ENCODE peak calls at places on chromosomes 4 and X, in five cellular contexts. T is non-pigmented ciliary epithelial cell, H is right lobe of liver, K is caudate nucleus, P is hepatocyte. V is an unnamed sample.

GRCh38 chrX:1476682-1477081 is 24.0 kb upstream of the ASMTL start:
- DNase-seq in P (no peak), K (no peak), T (no peak), H (no peak), V (no peak)

GRCh38 chr4:186644737-186645261 is 78.9 kb downstream of the FAT1 start:
- DNase-seq in H (peak; percentile 57), P (no peak), T (no peak), K (no peak), V (no peak)

GRCh38 chrX:57156397-57157049 is 19.3 kb upstream of the SPIN2A start:
- DNase-seq in T (no peak), K (no peak), H (no peak), P (peak; percentile 50), V (no peak)

GRCh38 chr4:140237616-140238352 is 83.8 kb upstream of the MAML3 start:
- DNase-seq in T (no peak), K (peak; percentile 52), H (peak; percentile 57), P (peak; percentile 72), V (peak; percentile 76)

GRCh38 chrX:24718771-24719170 is 25.1 kb downstream of the POLA1 start:
- DNase-seq in P (no peak), T (no peak), K (no peak), H (no peak), V (no peak)

GRCh38 chr4:67049446-67049845 is 495.9 kb downstream of the CENPC start:
- DNase-seq in P (no peak), T (no peak), K (no peak), H (no peak), V (no peak)

GRCh38 chr4:3217266-3217665 is 31.7 kb upstream of the MSANTD1 start:
- DNase-seq in P (no peak), K (no peak), T (no peak), H (no peak), V (peak; percentile 13)

GRCh38 chr4:69718376-69719293 is 41.8 kb downstream of the SULT1B1 start:
- DNase-seq in K (no peak), P (no peak), T (no peak), H (no peak), V (no peak)

GRCh38 chr4:135236035-135236434 is 1034.4 kb upstream of the PABPC4L start:
- DNase-seq in T (no peak), K (no peak), P (no peak), H (no peak), V (no peak)

GRCh38 chrX:132559101-132559500 is 70.3 kb upstream of the MBNL3 start:
- DNase-seq in K (no peak), H (no peak), T (no peak), P (no peak), V (no peak)

GRCh38 chr4:64895031-64895430 is 485.8 kb upstream of the TECRL start:
- DNase-seq in K (no peak), H (no peak), P (no peak), T (no peak), V (no peak)

GRCh38 chr4:166980419-166980818 is 253.9 kb downstream of the SPOCK3 start:
- DNase-seq in K (no peak), H (no peak), T (no peak), P (no peak), V (no peak)

GRCh38 chr4:150462743-150463142 is 119.2 kb upstream of the MAB21L2 start:
- DNase-seq in T (no peak), P (no peak), K (no peak), H (no peak), V (no peak)

GRCh38 chr4:126678608-126679007 is 954.1 kb upstream of the INTU start:
- DNase-seq in H (no peak), K (no peak), T (no peak), P (no peak), V (no peak)

GRCh38 chrX:44244008-44244407 is 99.5 kb downstream of the EFHC2 start:
- DNase-seq in T (no peak), K (no peak), H (no peak), P (peak; percentile 30), V (no peak)

GRCh38 chr4:63921561-63921960 is 487.7 kb downstream of the TECRL start:
- DNase-seq in T (no peak), P (no peak), H (no peak), K (no peak), V (no peak)

GRCh38 chr4:139501117-139501516 is 47.2 kb downstream of the RAB33B start:
- DNase-seq in H (no peak), K (no peak), P (no peak), T (no peak), V (no peak)

GRCh38 chrX:40866878-40867277 is 131.5 kb upstream of the MED14 start:
- DNase-seq in P (no peak), K (no peak), T (no peak), H (no peak), V (no peak)

GRCh38 chr4:188076169-188076568 is 33.2 kb downstream of the TRIML2 start:
- DNase-seq in H (no peak), P (no peak), K (no peak), T (no peak), V (no peak)

GRCh38 chr4:74969507-74970474 is 36.9 kb downstream of the PARM1 start:
- DNase-seq in K (no peak), T (no peak), H (no peak), P (peak; percentile 76), V (no peak)